ENCODE peak calls at places on chromosomes 1 and 21, in nine cellular contexts. O, H, K, F, R, A, I, P and D are unnamed samples.

GRCh38 chr1:25001125-25001915 is 71.2 kb upstream of the RUNX3 start:
- DNase-seq in A (no peak), F (no peak), O (no peak), R (no peak), P (no peak), K (no peak), H (no peak), I (peak; percentile 27), D (no peak)

GRCh38 chr1:46490603-46491499 is 1.2 kb downstream of the DMBX1 start:
- DNase-seq in K (no peak), F (no peak), P (no peak), H (no peak), O (no peak), R (no peak), A (no peak), I (no peak), D (no peak)

GRCh38 chr1:76381450-76382108 is 307.0 kb downstream of the ST6GALNAC3 start:
- DNase-seq in K (no peak), A (no peak), F (no peak), O (no peak), H (no peak), R (no peak), I (no peak), P (no peak), D (no peak)

GRCh38 chr1:204287466-204287881 is 72.3 kb downstream of the PLEKHA6 start:
- DNase-seq in K (no peak), P (no peak), H (no peak), R (no peak), I (no peak), A (no peak), F (peak; percentile 22), O (no peak), D (no peak)

GRCh38 chr1:246415028-246415427 is 92.1 kb downstream of the SMYD3 start:
- DNase-seq in F (no peak), I (no peak), K (no peak), P (no peak), R (no peak), O (no peak), H (no peak), A (no peak), D (no peak)

GRCh38 chr1:54276617-54277450 is 76.9 kb downstream of the MRPL37 start:
- DNase-seq in P (no peak), H (no peak), K (no peak), I (no peak), A (no peak), R (no peak), F (no peak), O (no peak), D (no peak)

GRCh38 chr1:234771642-234772344 is 161.8 kb upstream of the IRF2BP2 start:
- DNase-seq in F (no peak), R (no peak), P (no peak), O (peak; percentile 87), A (no peak), H (no peak), I (no peak), K (no peak), D (no peak)

GRCh38 chr1:12113433-12114339 is 50.6 kb downstream of the TNFRSF8 start:
- DNase-seq in I (no peak), H (peak; percentile 37), R (no peak), P (peak; percentile 64), O (no peak), K (no peak), A (no peak), F (no peak), D (no peak)

GRCh38 chr1:234727018-234727757 is 117.2 kb upstream of the IRF2BP2 start:
- DNase-seq in K (no peak), I (no peak), P (no peak), F (no peak), A (peak; percentile 40), R (no peak), H (no peak), O (peak; percentile 87), D (no peak)

GRCh38 chr1:58891347-58891746 is 107.5 kb upstream of the JUN start:
- DNase-seq in F (no peak), H (no peak), O (no peak), P (no peak), R (no peak), K (no peak), I (no peak), A (no peak), D (no peak)

GRCh38 chr1:35243681-35244080 is 24.8 kb upstream of the ZMYM4 start:
- DNase-seq in O (peak; percentile 22), F (no peak), R (no peak), K (no peak), P (no peak), H (no peak), A (peak; percentile 38), I (no peak), D (no peak)

GRCh38 chr1:205488074-205488723 is 16.3 kb upstream of the CDK18 start:
- DNase-seq in A (peak; percentile 74), H (peak; percentile 54), P (peak; percentile 86), R (peak; percentile 60), I (no peak), O (peak; percentile 88), K (peak; percentile 26), F (peak; percentile 69), D (no peak)

GRCh38 chr21:35138665-35139381 is 89.7 kb upstream of the RUNX1 start:
- DNase-seq in A (peak; percentile 0), I (no peak), F (no peak), R (peak; percentile 23), H (peak; percentile 21), P (no peak), K (peak; percentile 80), O (no peak), D (no peak)

GRCh38 chr1:230568008-230568407 is 74.3 kb upstream of the COG2 start:
- DNase-seq in F (peak; percentile 29), R (no peak), I (no peak), O (no peak), K (no peak), P (no peak), H (no peak), A (peak; percentile 36), D (no peak)

GRCh38 chr1:44405041-44405803 is at the start of gene RNF220:
- DNase-seq in A (peak; percentile 70), P (no peak), O (peak; percentile 60), H (peak; percentile 33), I (peak; percentile 68), R (no peak), K (peak; percentile 39), F (peak; percentile 80), D (peak; percentile 88)

GRCh38 chr1:29669488-29669871 is 433.2 kb downstream of the PTPRU start:
- DNase-seq in O (no peak), I (no peak), F (no peak), H (no peak), P (no peak), K (no peak), A (no peak), R (no peak), D (peak; percentile 54)

GRCh38 chr1:37233606-37234005 is 199.3 kb upstream of the GRIK3 start:
- DNase-seq in F (no peak), I (no peak), O (no peak), H (no peak), K (no peak), R (no peak), A (no peak), P (no peak), D (no peak)

GRCh38 chr21:39073063-39073462 is 110.2 kb downstream of the PSMG1 start:
- DNase-seq in K (no peak), H (no peak), P (no peak), A (no peak), O (no peak), I (no peak), F (no peak), R (no peak), D (no peak)

GRCh38 chr1:226990133-226990716 is 50.1 kb downstream of the COQ8A start:
- DNase-seq in K (peak; percentile 25), H (peak; percentile 60), P (no peak), I (peak; percentile 61), R (no peak), F (no peak), O (no peak), A (no peak), D (no peak)